ENCODE peak calls at places on chromosomes 2 and 18, in five cellular contexts. T, K, Q, A and D are unnamed samples.

GRCh38 chr18:36179562-36180334 is 7.5 kb upstream of the MOCOS start:
- DNase-seq in T (peak; percentile 86), A (no peak), K (no peak), Q (peak; percentile 90), D (no peak)

GRCh38 chr18:78739115-78739514 is 240.5 kb upstream of the SALL3 start:
- DNase-seq in A (no peak), T (no peak), Q (no peak), K (no peak), D (no peak)

GRCh38 chr2:65737452-65738011 is 305.1 kb upstream of the SPRED2 start:
- DNase-seq in K (no peak), T (no peak), Q (no peak), A (no peak), D (no peak)

GRCh38 chr2:134183679-134184078 is 70.2 kb upstream of the MGAT5 start:
- DNase-seq in Q (no peak), A (no peak), K (no peak), T (no peak), D (no peak)

GRCh38 chr2:128282976-128283810 is 35.5 kb downstream of the HS6ST1 start:
- DNase-seq in A (no peak), Q (no peak), T (peak; percentile 55), K (peak; percentile 83), D (no peak)

GRCh38 chr2:156483741-156484173 is 47.6 kb downstream of the GPD2 start:
- DNase-seq in K (no peak), T (no peak), Q (no peak), A (no peak), D (no peak)

GRCh38 chr2:9818097-9818496 is 25.2 kb upstream of the TAF1B start:
- DNase-seq in T (no peak), A (no peak), K (no peak), Q (no peak), D (no peak)

GRCh38 chr2:141513853-141514252 is 617.0 kb downstream of the LRP1B start:
- DNase-seq in A (no peak), K (no peak), Q (no peak), T (no peak), D (peak; percentile 10)

GRCh38 chr2:71336802-71337201 is 5.2 kb downstream of the ZNF638 start:
- DNase-seq in T (no peak), Q (peak; percentile 11), K (no peak), A (no peak), D (no peak)

GRCh38 chr2:105934467-105934866 is 189.8 kb downstream of the NCK2 start:
- DNase-seq in A (no peak), K (no peak), Q (no peak), T (no peak), D (no peak)

GRCh38 chr2:26978061-26978596 is 7.7 kb downstream of the MAPRE3 start:
- DNase-seq in A (no peak), Q (peak; percentile 25), K (peak; percentile 65), T (no peak), D (no peak)

GRCh38 chr2:159030674-159031380 is 62.4 kb downstream of the TANC1 start:
- DNase-seq in A (no peak), K (peak; percentile 59), T (no peak), Q (peak; percentile 31), D (no peak)

GRCh38 chr2:157784169-157784822 is 91.8 kb downstream of the ACVR1 start:
- DNase-seq in Q (peak; percentile 88), A (no peak), K (no peak), T (no peak), D (no peak)

GRCh38 chr18:73670046-73670445 is 477.6 kb downstream of the FBXO15 start:
- DNase-seq in T (no peak), A (no peak), Q (no peak), K (no peak), D (no peak)

GRCh38 chr2:230218411-230218810 is 1.4 kb downstream of the SP110 start:
- DNase-seq in Q (no peak), A (no peak), T (no peak), K (no peak), D (no peak)

GRCh38 chr2:170144758-170145157 is 33.2 kb upstream of the MYO3B start:
- DNase-seq in T (no peak), Q (no peak), A (no peak), K (no peak), D (no peak)

GRCh38 chr2:109728809-109729208 is 65.3 kb upstream of the RGPD5 start:
- DNase-seq in A (no peak), T (no peak), Q (no peak), K (no peak), D (no peak)

GRCh38 chr2:203225423-203226039 is 13.3 kb upstream of the CYP20A1 start:
- DNase-seq in K (no peak), Q (peak; percentile 41), T (no peak), A (no peak), D (no peak)

GRCh38 chr2:12719400-12720104 is 2.8 kb downstream of the TRIB2 start:
- DNase-seq in T (no peak), K (no peak), Q (peak; percentile 76), A (no peak), D (no peak)

GRCh38 chr18:76708727-76709353 is 113.5 kb upstream of the ZNF236 start:
- DNase-seq in A (no peak), T (no peak), Q (no peak), K (no peak), D (no peak)

GRCh38 chr18:76713432-76713831 is 108.9 kb upstream of the ZNF236 start:
- DNase-seq in K (no peak), Q (no peak), T (no peak), A (no peak), D (no peak)

GRCh38 chr18:76708036-76708726 is 114.2 kb upstream of the ZNF236 start:
- DNase-seq in K (no peak), A (no peak), T (no peak), Q (no peak), D (no peak)

GRCh38 chr18:76709659-76710645 is 112.4 kb upstream of the ZNF236 start:
- DNase-seq in A (peak; percentile 51), Q (peak; percentile 70), K (peak; percentile 81), T (peak; percentile 73), D (peak; percentile 79)

GRCh38 chr18:76710646-76711520 is 111.5 kb upstream of the ZNF236 start:
- DNase-seq in K (no peak), Q (no peak), T (no peak), A (no peak), D (no peak)
- TF ChIP-seq CTCF in K (no peak), Q (no peak), T (no peak), A (no peak), D (no peak)

GRCh38 chr2:173196638-173197037 is 121.0 kb downstream of the MAP3K20 start:
- DNase-seq in Q (no peak), K (no peak), T (no peak), A (no peak), D (no peak)
- TF ChIP-seq CTCF in Q (no peak), K (no peak), T (no peak), A (no peak), D (no peak)

DNA sequence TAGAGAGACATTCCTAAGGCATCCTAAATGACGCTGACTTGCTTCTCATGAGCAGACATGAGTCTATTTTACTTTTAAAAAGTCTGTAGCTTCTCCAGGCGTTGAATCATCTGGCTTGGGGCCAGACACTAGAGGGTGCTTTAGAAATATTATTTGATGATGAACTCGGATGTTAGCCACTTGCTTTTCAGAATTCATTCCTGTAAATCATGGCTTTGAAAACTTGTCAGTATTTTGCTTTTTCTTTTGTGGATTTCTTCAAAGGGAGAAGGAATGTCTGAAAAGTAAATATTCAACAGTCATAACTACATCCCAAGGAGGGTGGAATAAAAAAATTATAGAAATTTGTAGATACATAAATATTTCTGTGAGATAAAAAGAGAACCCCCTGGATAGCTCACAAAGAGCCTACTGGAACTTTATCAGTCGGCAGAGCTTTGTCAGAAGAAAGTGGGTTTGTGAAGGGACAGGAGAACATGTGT is 370.8 kb downstream of the OSR1 start:
- DNase-seq in A (no peak), T (peak; percentile 81), K (no peak), Q (peak; percentile 94), D (no peak)
- TF ChIP-seq CTCF in A (no peak), T (peak; percentile 41), K (peak; percentile 58), Q (no peak), D (no peak)

DNA sequence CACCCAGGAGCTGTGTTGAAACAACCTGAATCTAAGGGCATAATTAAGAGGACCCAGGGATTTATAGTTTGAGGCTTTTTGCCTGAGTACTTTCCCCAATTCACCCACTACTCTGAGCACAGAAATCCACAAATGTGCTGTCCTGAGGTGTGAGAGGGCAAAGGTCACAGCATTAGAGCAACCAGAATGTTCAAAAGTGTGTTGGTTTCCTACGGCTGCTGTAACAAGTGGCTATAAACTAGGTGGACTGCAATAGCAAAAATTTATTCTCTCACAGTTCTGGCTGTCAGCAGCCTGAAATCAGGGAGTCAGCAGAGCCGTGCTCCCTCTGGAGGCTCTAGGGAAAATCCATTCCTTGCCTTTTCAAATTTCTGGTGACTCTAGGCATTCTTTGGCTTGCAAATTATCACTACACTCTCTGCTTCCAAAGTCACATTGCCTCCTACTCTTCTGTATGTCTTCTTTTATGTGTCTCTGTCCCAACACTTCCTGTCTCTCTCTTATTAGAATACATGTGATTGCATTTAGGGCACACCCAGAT is 91.3 kb upstream of the TACR1 start:
- DNase-seq in K (no peak), T (no peak), A (no peak), Q (peak; percentile 8), D (no peak)
- TF ChIP-seq CTCF in K (peak; percentile 28), T (peak; percentile 8), A (no peak), Q (peak; percentile 21), D (no peak)

DNA sequence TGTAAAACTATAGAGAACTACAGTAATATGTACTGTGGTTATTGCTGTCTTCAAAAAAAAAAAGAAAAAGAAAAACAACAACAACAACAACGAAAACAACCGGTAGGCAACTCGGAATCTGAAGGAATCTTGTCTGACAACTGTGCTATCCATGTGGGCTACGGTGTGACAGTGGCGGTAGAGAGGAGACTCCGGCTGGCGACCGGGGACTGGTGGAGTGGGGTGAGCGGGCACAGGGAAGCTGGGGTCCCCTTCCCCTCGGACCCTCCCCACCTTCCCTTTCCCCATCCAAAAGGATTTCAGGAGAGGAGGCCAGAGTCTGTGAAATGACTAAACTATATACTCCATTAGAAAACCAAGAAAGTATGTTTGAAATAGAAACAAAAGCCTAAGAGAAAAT is 22.9 kb downstream of the IGFBP5 start:
- DNase-seq in A (no peak), T (no peak), K (no peak), Q (no peak), D (no peak)
- TF ChIP-seq CTCF in A (no peak), T (no peak), K (no peak), Q (no peak), D (no peak)

GRCh38 chr2:36287363-36288275 is 68.0 kb upstream of the CRIM1 start:
- DNase-seq in T (no peak), Q (no peak), A (no peak), K (no peak), D (no peak)
- TF ChIP-seq CTCF in T (no peak), Q (no peak), A (no peak), K (no peak), D (no peak)

GRCh38 chr2:28658369-28658768 is 93.3 kb upstream of the PPP1CB start:
- DNase-seq in T (no peak), Q (peak; percentile 31), A (no peak), K (no peak), D (no peak)

GRCh38 chr2:28656937-28657615 is 94.6 kb upstream of the PPP1CB start:
- DNase-seq in T (no peak), A (no peak), Q (no peak), K (no peak), D (no peak)

GRCh38 chr2:28661589-28662001 is 90.0 kb upstream of the PPP1CB start:
- DNase-seq in A (no peak), T (peak; percentile 73), K (peak; percentile 63), Q (peak; percentile 88), D (no peak)

GRCh38 chr2:28662044-28662443 is 89.6 kb upstream of the PPP1CB start:
- DNase-seq in T (no peak), Q (no peak), K (no peak), A (no peak), D (no peak)

GRCh38 chr2:28659127-28659526 is 92.5 kb upstream of the PPP1CB start:
- DNase-seq in K (no peak), T (no peak), Q (no peak), A (no peak), D (no peak)
- TF ChIP-seq CTCF in K (no peak), T (no peak), Q (no peak), A (no peak), D (no peak)